ENCODE peak calls at places on chromosomes 12 and 14, in five cellular contexts. One of them, this sample, is unnamed.

GRCh38 chr12:18368594-18368993 is 107.3 kb downstream of the PIK3C2G start:
- DNase-seq in fibroblast of pulmonary artery: no peak
- DNase-seq in adipocyte: peak
- DNase-seq in IMR-90: no peak
- DNase-seq in neural progenitor cell: no peak
- DNase-seq in this sample: no peak

GRCh38 chr12:90075685-90076084 is 367.0 kb upstream of the ATP2B1 start:
- DNase-seq in neural progenitor cell: no peak
- DNase-seq in IMR-90: no peak
- DNase-seq in adipocyte: no peak
- DNase-seq in fibroblast of pulmonary artery: no peak
- DNase-seq in this sample: no peak

GRCh38 chr14:76260749-76261148 is 109.0 kb downstream of the GPATCH2L start:
- DNase-seq in neural progenitor cell: no peak
- DNase-seq in IMR-90: no peak
- DNase-seq in fibroblast of pulmonary artery: no peak
- DNase-seq in adipocyte: no peak
- DNase-seq in this sample: no peak

GRCh38 chr14:35114036-35114435 is 7.8 kb downstream of the PPP2R3C start:
- DNase-seq in IMR-90: peak
- DNase-seq in neural progenitor cell: no peak
- DNase-seq in fibroblast of pulmonary artery: peak
- DNase-seq in adipocyte: peak
- DNase-seq in this sample: no peak

GRCh38 chr14:80456200-80456599 is 244.9 kb upstream of the DIO2 start:
- DNase-seq in fibroblast of pulmonary artery: peak
- DNase-seq in neural progenitor cell: no peak
- DNase-seq in adipocyte: peak
- DNase-seq in IMR-90: peak
- DNase-seq in this sample: no peak

GRCh38 chr12:27779837-27780611 is at the start of the genes KLHL42 and MANSC4:
- DNase-seq in neural progenitor cell: peak
- DNase-seq in fibroblast of pulmonary artery: peak
- DNase-seq in IMR-90: peak
- DNase-seq in adipocyte: peak
- DNase-seq in this sample: peak

GRCh38 chr12:130655010-130655409 is 61.1 kb downstream of the RIMBP2 start:
- DNase-seq in adipocyte: no peak
- DNase-seq in neural progenitor cell: no peak
- DNase-seq in IMR-90: no peak
- DNase-seq in fibroblast of pulmonary artery: no peak
- DNase-seq in this sample: no peak

GRCh38 chr14:50088117-50088515 is 28.3 kb downstream of the VCPKMT start:
- DNase-seq in adipocyte: no peak
- DNase-seq in IMR-90: no peak
- DNase-seq in neural progenitor cell: no peak
- DNase-seq in fibroblast of pulmonary artery: no peak
- DNase-seq in this sample: no peak

GRCh38 chr14:35240233-35240632 is 51.9 kb upstream of the PSMA6 start:
- DNase-seq in neural progenitor cell: no peak
- DNase-seq in IMR-90: no peak
- DNase-seq in fibroblast of pulmonary artery: no peak
- DNase-seq in adipocyte: no peak
- DNase-seq in this sample: no peak

GRCh38 chr14:28097585-28097984 is 669.0 kb upstream of the FOXG1 start:
- DNase-seq in neural progenitor cell: no peak
- DNase-seq in IMR-90: no peak
- DNase-seq in fibroblast of pulmonary artery: peak
- DNase-seq in adipocyte: no peak
- DNase-seq in this sample: no peak

GRCh38 chr12:21248679-21249078 is 86.0 kb downstream of the SLCO1A2 start:
- DNase-seq in IMR-90: no peak
- DNase-seq in neural progenitor cell: no peak
- DNase-seq in fibroblast of pulmonary artery: peak
- DNase-seq in adipocyte: peak
- DNase-seq in this sample: peak

GRCh38 chr12:32505067-32505466 is 105.7 kb downstream of the FGD4 start:
- DNase-seq in neural progenitor cell: no peak
- DNase-seq in fibroblast of pulmonary artery: peak
- DNase-seq in IMR-90: peak
- DNase-seq in adipocyte: peak
- DNase-seq in this sample: no peak

GRCh38 chr12:32504626-32505025 is 105.3 kb downstream of the FGD4 start:
- DNase-seq in IMR-90: peak
- DNase-seq in fibroblast of pulmonary artery: no peak
- DNase-seq in adipocyte: no peak
- DNase-seq in neural progenitor cell: no peak
- DNase-seq in this sample: no peak

GRCh38 chr12:32499048-32499447 is 99.7 kb downstream of the FGD4 start:
- DNase-seq in IMR-90: no peak
- DNase-seq in adipocyte: no peak
- DNase-seq in neural progenitor cell: no peak
- DNase-seq in fibroblast of pulmonary artery: no peak
- DNase-seq in this sample: no peak

GRCh38 chr12:32502693-32503510 is 103.5 kb downstream of the FGD4 start:
- DNase-seq in IMR-90: peak
- DNase-seq in neural progenitor cell: peak
- DNase-seq in fibroblast of pulmonary artery: peak
- DNase-seq in adipocyte: peak
- DNase-seq in this sample: peak

GRCh38 chr12:32501835-32502333 is 102.5 kb downstream of the FGD4 start:
- DNase-seq in adipocyte: peak
- DNase-seq in fibroblast of pulmonary artery: peak
- DNase-seq in neural progenitor cell: peak
- DNase-seq in IMR-90: peak
- DNase-seq in this sample: peak
- H3K4me3 ChIP-seq in adipocyte: peak
- H3K4me3 ChIP-seq in fibroblast of pulmonary artery: peak
- H3K4me3 ChIP-seq in neural progenitor cell: peak
- H3K4me3 ChIP-seq in IMR-90: no peak
- H3K4me3 ChIP-seq in this sample: no peak

GRCh38 chr12:124517260-124518050 is 50.0 kb downstream of the NCOR2 start:
- DNase-seq in adipocyte: peak
- DNase-seq in neural progenitor cell: no peak
- DNase-seq in IMR-90: peak
- DNase-seq in fibroblast of pulmonary artery: peak
- DNase-seq in this sample: peak
- H3K4me3 ChIP-seq in adipocyte: peak
- H3K4me3 ChIP-seq in neural progenitor cell: no peak
- H3K4me3 ChIP-seq in IMR-90: no peak
- H3K4me3 ChIP-seq in fibroblast of pulmonary artery: peak
- H3K4me3 ChIP-seq in this sample: peak

GRCh38 chr12:79086546-79086945 is 222.0 kb downstream of the SYT1 start:
- DNase-seq in neural progenitor cell: no peak
- DNase-seq in IMR-90: no peak
- DNase-seq in adipocyte: peak
- DNase-seq in fibroblast of pulmonary artery: no peak
- DNase-seq in this sample: peak
- H3K4me3 ChIP-seq in neural progenitor cell: no peak
- H3K4me3 ChIP-seq in IMR-90: no peak
- H3K4me3 ChIP-seq in adipocyte: no peak
- H3K4me3 ChIP-seq in fibroblast of pulmonary artery: no peak
- H3K4me3 ChIP-seq in this sample: no peak

GRCh38 chr12:71300772-71301675 is 138.6 kb upstream of the LGR5 start:
- DNase-seq in IMR-90: no peak
- DNase-seq in fibroblast of pulmonary artery: no peak
- DNase-seq in adipocyte: no peak
- DNase-seq in neural progenitor cell: no peak
- DNase-seq in this sample: no peak

GRCh38 chr12:71299541-71300376 is 139.8 kb upstream of the LGR5 start:
- DNase-seq in adipocyte: no peak
- DNase-seq in fibroblast of pulmonary artery: no peak
- DNase-seq in IMR-90: no peak
- DNase-seq in neural progenitor cell: no peak
- DNase-seq in this sample: peak

GRCh38 chr12:71291746-71292145 is 133.9 kb upstream of the TSPAN8 start:
- DNase-seq in fibroblast of pulmonary artery: no peak
- DNase-seq in adipocyte: no peak
- DNase-seq in neural progenitor cell: no peak
- DNase-seq in IMR-90: no peak
- DNase-seq in this sample: no peak

GRCh38 chr12:71297930-71298329 is 140.1 kb upstream of the TSPAN8 start:
- DNase-seq in adipocyte: no peak
- DNase-seq in fibroblast of pulmonary artery: no peak
- DNase-seq in IMR-90: no peak
- DNase-seq in neural progenitor cell: no peak
- DNase-seq in this sample: no peak

DNA sequence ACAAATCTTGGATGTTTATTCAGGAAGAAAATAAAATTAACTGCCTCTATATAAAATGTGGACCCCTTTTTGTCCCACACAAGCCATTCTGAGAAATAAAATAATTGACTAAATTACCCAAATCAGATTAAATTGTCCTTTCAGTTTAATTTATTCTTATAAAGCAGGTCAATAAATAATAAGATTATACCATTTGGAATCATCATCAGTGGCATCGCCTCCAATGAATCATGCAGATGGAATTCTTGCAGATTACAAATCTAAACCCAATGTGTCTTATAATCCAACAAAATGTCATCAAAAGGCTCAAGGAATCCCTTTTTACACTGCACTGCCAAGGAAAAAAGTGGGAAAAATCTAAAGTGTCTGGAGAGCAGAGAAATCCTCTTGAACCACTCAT is 138.1 kb upstream of the TSPAN8 start:
- DNase-seq in adipocyte: no peak
- DNase-seq in fibroblast of pulmonary artery: no peak
- DNase-seq in neural progenitor cell: no peak
- DNase-seq in IMR-90: no peak
- DNase-seq in this sample: peak
- H3K4me3 ChIP-seq in adipocyte: no peak
- H3K4me3 ChIP-seq in fibroblast of pulmonary artery: no peak
- H3K4me3 ChIP-seq in neural progenitor cell: no peak
- H3K4me3 ChIP-seq in IMR-90: no peak
- H3K4me3 ChIP-seq in this sample: no peak

GRCh38 chr12:42611571-42612257 is 22.2 kb upstream of the PRICKLE1 start:
- DNase-seq in adipocyte: peak
- DNase-seq in IMR-90: no peak
- DNase-seq in fibroblast of pulmonary artery: no peak
- DNase-seq in neural progenitor cell: no peak
- DNase-seq in this sample: peak
- H3K4me3 ChIP-seq in adipocyte: peak
- H3K4me3 ChIP-seq in IMR-90: no peak
- H3K4me3 ChIP-seq in fibroblast of pulmonary artery: no peak
- H3K4me3 ChIP-seq in neural progenitor cell: no peak
- H3K4me3 ChIP-seq in this sample: no peak

DNA sequence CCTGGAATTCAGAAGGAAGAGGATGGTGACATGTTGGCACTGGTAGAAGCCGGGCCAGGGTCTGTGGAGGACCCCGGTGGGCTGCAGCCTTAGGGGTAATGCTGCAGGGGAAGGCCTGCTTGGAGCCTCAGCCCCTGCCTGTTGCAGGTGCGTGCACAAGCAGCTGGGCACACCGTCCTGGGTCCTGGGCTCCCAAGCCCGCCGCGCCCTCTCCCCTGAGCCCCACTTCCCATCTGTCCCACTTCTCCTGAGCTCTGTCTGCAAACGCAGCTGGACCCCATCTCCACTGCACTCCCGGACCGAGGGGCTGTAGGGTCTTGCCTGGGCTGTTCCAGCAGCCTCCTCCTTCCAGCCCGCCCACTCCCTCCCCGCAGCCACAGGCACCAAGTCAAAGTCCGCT is 116.8 kb downstream of the GLT1D1 start:
- DNase-seq in fibroblast of pulmonary artery: no peak
- DNase-seq in adipocyte: no peak
- DNase-seq in neural progenitor cell: no peak
- DNase-seq in IMR-90: no peak
- DNase-seq in this sample: no peak
- H3K4me3 ChIP-seq in fibroblast of pulmonary artery: no peak
- H3K4me3 ChIP-seq in adipocyte: no peak
- H3K4me3 ChIP-seq in neural progenitor cell: peak
- H3K4me3 ChIP-seq in IMR-90: no peak
- H3K4me3 ChIP-seq in this sample: no peak

DNA sequence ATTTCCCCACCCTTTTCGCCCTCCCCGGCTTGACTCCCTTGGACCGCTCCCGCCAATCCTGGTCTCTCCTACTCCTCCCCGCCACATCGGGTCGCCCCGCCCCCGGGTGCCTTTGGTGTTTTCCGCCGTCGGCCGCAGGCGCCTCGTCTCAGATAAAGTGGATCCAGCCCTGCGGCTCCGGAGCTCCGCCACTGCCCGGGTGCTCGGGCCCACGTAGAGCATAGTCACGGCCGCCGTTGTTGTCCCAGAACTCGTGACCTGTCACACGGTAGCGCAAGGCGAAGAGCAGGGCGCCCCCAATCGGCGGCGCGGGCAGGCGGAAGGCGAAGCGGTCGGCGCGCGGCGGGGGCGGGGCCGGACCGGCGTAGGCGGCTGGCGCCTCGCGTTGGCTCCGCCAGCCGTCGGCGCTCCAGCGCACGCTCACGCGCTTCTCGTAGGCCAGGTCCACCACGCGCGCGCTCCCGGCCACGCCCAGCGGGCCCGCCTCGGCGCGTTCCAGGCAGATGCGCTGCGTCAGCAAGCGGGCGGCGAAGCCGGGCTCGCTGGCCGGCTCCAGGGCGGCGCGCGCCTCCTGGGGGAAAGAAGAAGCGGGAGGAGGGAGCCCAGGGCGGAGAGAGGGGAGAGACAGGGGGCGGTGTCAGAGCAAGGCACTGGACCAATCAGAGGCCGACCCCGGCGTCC is 1.2 kb downstream of the PPP1R3E start:
- DNase-seq in neural progenitor cell: peak
- DNase-seq in adipocyte: peak
- DNase-seq in fibroblast of pulmonary artery: peak
- DNase-seq in IMR-90: peak
- DNase-seq in this sample: peak
- H3K4me3 ChIP-seq in neural progenitor cell: peak
- H3K4me3 ChIP-seq in adipocyte: peak
- H3K4me3 ChIP-seq in fibroblast of pulmonary artery: peak
- H3K4me3 ChIP-seq in IMR-90: peak
- H3K4me3 ChIP-seq in this sample: peak

DNA sequence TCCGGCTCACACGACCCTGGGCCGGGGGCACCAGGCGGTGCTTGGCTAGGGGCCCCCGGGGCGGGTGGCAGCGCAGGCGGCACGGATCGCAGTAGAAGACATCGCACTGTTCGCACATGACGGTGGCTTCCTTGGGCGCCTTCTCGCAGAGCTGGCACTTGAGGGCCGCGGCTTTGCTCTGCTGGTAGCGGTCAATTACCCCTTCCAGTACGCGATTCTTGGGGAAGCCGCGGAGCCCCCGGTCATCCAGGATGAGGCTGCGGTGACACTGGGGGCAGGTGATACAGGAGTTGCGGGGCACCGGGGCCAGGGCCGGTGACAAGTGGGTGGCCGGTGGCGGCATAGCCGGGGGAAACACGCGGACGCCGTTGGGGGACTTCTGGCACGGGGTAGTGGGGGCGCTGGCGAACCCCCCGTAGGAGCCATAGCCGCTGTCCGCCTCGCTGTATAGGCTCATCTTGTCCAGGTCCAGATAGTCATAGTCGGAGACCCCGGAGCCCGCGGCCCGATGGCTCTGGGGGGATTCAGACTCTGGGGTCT is 553 bp downstream of the TRIM9 start:
- DNase-seq in adipocyte: no peak
- DNase-seq in IMR-90: no peak
- DNase-seq in neural progenitor cell: peak
- DNase-seq in fibroblast of pulmonary artery: no peak
- DNase-seq in this sample: no peak
- H3K4me3 ChIP-seq in adipocyte: peak
- H3K4me3 ChIP-seq in IMR-90: peak
- H3K4me3 ChIP-seq in neural progenitor cell: peak
- H3K4me3 ChIP-seq in fibroblast of pulmonary artery: peak
- H3K4me3 ChIP-seq in this sample: peak

This sample was measured in fibroblast of the aortic adventitia.